ENCODE peak calls at places on chromosomes 13 and 19, in eight cellular contexts. T is colonic mucosa, B is cardiac muscle cell, A is fibroblast of lung, N is endothelial cell of umbilical vein, H is IMR-90, K is HL-60, R is lung. G is an unnamed sample.

GRCh38 chr13:25232937-25233515 is 54.3 kb downstream of the MTMR6 start:
- DNase-seq in A (peak; percentile 43), R (no peak), K (peak; percentile 6), H (peak; percentile 21), B (peak; percentile 53), N (peak; percentile 39), T (no peak), G (peak; percentile 57)

GRCh38 chr19:58196911-58197616 is 14.2 kb downstream of the ZNF274 start:
- DNase-seq in K (peak; percentile 40), T (no peak), N (peak; percentile 38), A (peak; percentile 48), R (no peak), H (peak; percentile 13), B (peak; percentile 30), G (peak; percentile 43)

GRCh38 chr13:99228737-99229691 is 28.4 kb downstream of the UBAC2 start:
- DNase-seq in A (peak; percentile 36), T (no peak), K (no peak), H (peak; percentile 87), R (no peak), B (no peak), N (no peak), G (peak; percentile 31)

GRCh38 chr19:7394728-7395359 is 46.1 kb downstream of the ARHGEF18 start:
- DNase-seq in N (peak; percentile 93), A (peak; percentile 89), H (peak; percentile 87), B (peak; percentile 92), T (peak; percentile 93), K (peak; percentile 80), R (peak; percentile 87), G (peak; percentile 90)

GRCh38 chr19:57171551-57172081 is 4.3 kb upstream of the DUXA start:
- DNase-seq in B (peak; percentile 55), T (peak; percentile 32), H (peak; percentile 39), A (peak; percentile 12), N (no peak), R (no peak), K (no peak), G (peak; percentile 35)

GRCh38 chr13:107942030-107942617 is 273.2 kb downstream of the LIG4 start:
- DNase-seq in H (no peak), A (no peak), K (no peak), R (no peak), N (no peak), B (no peak), T (no peak), G (no peak)

GRCh38 chr13:50991624-50992610 is 82.3 kb downstream of the RNASEH2B start:
- DNase-seq in A (no peak), T (no peak), N (no peak), H (no peak), B (no peak), R (no peak), K (no peak), G (no peak)

GRCh38 chr13:36412736-36413135 is 19.6 kb upstream of the CCNA1 start:
- DNase-seq in B (peak; percentile 44), R (no peak), K (no peak), H (no peak), N (no peak), T (no peak), A (peak; percentile 34), G (no peak)

GRCh38 chr13:87666826-87667225 is 4.3 kb upstream of the SLITRK5 start:
- DNase-seq in A (peak; percentile 68), K (no peak), N (no peak), R (no peak), T (no peak), H (no peak), B (no peak), G (no peak)

GRCh38 chr19:5192568-5192967 is 148.0 kb downstream of the PTPRS start:
- DNase-seq in B (no peak), H (no peak), K (no peak), A (no peak), R (no peak), N (no peak), T (no peak), G (no peak)

GRCh38 chr19:7556696-7557315 is 21.3 kb downstream of the PNPLA6 start:
- DNase-seq in H (no peak), K (no peak), T (no peak), A (no peak), N (no peak), R (no peak), B (no peak), G (no peak)

GRCh38 chr13:108269601-108270328 is at the start of gene TNFSF13B:
- DNase-seq in A (peak; percentile 59), N (peak; percentile 18), H (peak; percentile 40), R (no peak), B (peak; percentile 61), K (peak; percentile 64), T (peak; percentile 23), G (peak; percentile 53)

GRCh38 chr13:48412100-48412556 is 785 bp downstream of the LPAR6 start:
- DNase-seq in N (peak; percentile 64), K (no peak), H (peak; percentile 31), A (peak; percentile 66), R (no peak), B (peak; percentile 44), T (no peak), G (no peak)

GRCh38 chr19:5618591-5618990 is 4.0 kb downstream of the SAFB2 start:
- DNase-seq in A (no peak), N (no peak), R (no peak), H (no peak), K (no peak), B (no peak), T (no peak), G (no peak)

GRCh38 chr13:51923983-51924539 is 62.3 kb downstream of the CCDC70 start:
- DNase-seq in N (no peak), R (no peak), B (no peak), K (no peak), A (no peak), T (no peak), H (no peak), G (no peak)

GRCh38 chr13:20702945-20703784 is at the start of gene IL17D:
- DNase-seq in K (no peak), B (peak; percentile 18), T (peak; percentile 44), N (peak; percentile 42), H (no peak), R (no peak), A (no peak), G (no peak)

GRCh38 chr13:77554079-77554478 is 18.6 kb downstream of the SCEL start:
- DNase-seq in N (no peak), R (peak; percentile 41), K (no peak), H (no peak), A (no peak), B (no peak), T (no peak), G (no peak)

GRCh38 chr13:27442071-27442647 is 8.2 kb downstream of the MTIF3 start:
- DNase-seq in N (no peak), H (no peak), K (no peak), T (peak; percentile 61), A (no peak), B (no peak), R (no peak), G (no peak)

GRCh38 chr19:54435551-54436016 is 13.4 kb upstream of the LENG8 start:
- DNase-seq in N (no peak), B (no peak), R (no peak), K (no peak), A (no peak), T (no peak), H (no peak), G (no peak)

GRCh38 chr13:110706570-110707378 is 858 bp upstream of the CARS2 start:
- DNase-seq in R (no peak), N (no peak), B (no peak), A (no peak), K (no peak), H (no peak), T (no peak), G (no peak)

GRCh38 chr13:110702591-110703526 is 3.1 kb downstream of the CARS2 start:
- DNase-seq in T (no peak), R (no peak), N (no peak), B (peak; percentile 18), K (no peak), H (peak; percentile 62), A (peak; percentile 61), G (peak; percentile 14)

GRCh38 chr13:110705356-110705825 is 525 bp downstream of the CARS2 start:
- DNase-seq in A (peak; percentile 5), T (no peak), R (no peak), B (no peak), H (no peak), N (no peak), K (no peak), G (no peak)

GRCh38 chr13:110702089-110702488 is 3.8 kb downstream of the CARS2 start:
- DNase-seq in N (no peak), A (no peak), T (no peak), K (no peak), R (no peak), B (no peak), H (no peak), G (no peak)

GRCh38 chr13:110705826-110706569 is at the start of gene CARS2:
- DNase-seq in N (peak; percentile 94), T (peak; percentile 98), H (peak; percentile 91), A (peak; percentile 95), R (peak; percentile 97), B (peak; percentile 99), K (peak; percentile 84), G (peak; percentile 97)
- TF ChIP-seq CTCF in N (no peak), T (no peak), H (peak; percentile 15), A (no peak), R (no peak), B (no peak), K (no peak), G (no peak)

DNA sequence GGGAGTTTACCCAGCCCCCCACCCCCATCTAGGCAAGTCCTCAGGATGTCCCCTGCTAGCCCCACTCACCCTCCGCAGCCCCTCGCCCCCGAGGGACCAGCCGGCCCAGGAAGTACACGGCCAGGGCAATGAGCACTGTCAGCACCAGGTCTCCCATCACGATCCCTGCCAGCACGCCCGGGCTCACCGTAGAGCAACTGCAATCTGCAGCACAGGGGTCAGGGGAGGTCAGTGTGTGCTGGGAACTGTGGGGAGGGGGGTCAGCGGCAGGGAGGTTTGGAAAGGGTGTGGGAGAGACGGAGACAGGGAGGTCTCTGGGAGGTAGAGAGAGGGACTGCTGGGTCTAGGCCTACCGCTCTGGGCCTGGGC is 734 bp downstream of the TYROBP start:
- DNase-seq in R (no peak), N (no peak), K (no peak), T (no peak), A (no peak), B (no peak), H (no peak), G (no peak)
- H3K4me3 ChIP-seq in R (peak overlapping the region; percentile 1), N (no peak overlapping the region), K (peak overlapping the region; percentile 74), T (peak overlapping the region; percentile 15), A (no peak overlapping the region), B (no peak overlapping the region), H (no peak overlapping the region), G (no peak overlapping the region)

DNA sequence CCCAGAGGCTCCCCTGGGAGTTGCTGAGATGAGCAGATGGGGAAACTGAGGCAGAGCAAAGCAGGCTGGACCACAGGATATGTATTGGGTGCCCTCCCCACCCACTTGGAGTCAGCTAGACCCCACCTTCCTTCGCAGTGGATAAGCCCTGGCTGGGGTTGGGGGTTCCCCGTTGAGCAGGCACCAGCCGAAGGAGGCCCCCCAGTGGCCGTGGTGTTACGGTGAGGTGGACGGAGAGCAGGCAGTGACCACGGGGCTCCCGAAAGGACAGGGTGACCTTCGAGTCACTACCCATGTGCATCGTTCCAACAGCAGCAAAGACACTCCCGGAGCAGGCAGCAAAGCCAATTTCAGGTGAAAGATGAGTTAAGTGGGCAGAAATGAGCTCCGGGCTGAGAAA is 62.4 kb upstream of the ADGRE5 start:
- DNase-seq in K (no peak), R (no peak), B (no peak), N (peak; percentile 29), H (no peak), A (no peak), T (peak; percentile 24), G (no peak)
- TF ChIP-seq CTCF in K (no peak), R (no peak), B (peak; percentile 51), N (peak; percentile 18), H (no peak), A (peak; percentile 17), T (peak; percentile 15), G (peak; percentile 42)

GRCh38 chr19:40284501-40285352 is at the start of gene AKT2:
- DNase-seq in N (no peak), K (no peak), T (no peak), R (no peak), B (peak; percentile 66), A (peak; percentile 49), H (peak; percentile 47), G (peak; percentile 51)
- H3K4me3 ChIP-seq in N (peak within 1 kb of the TSS; percentile 86), K (peak within 1 kb of the TSS; percentile 77), T (peak within 1 kb of the TSS; percentile 86), R (peak within 1 kb of the TSS; percentile 60), B (peak within 1 kb of the TSS; percentile 56), A (peak within 1 kb of the TSS; percentile 83), H (peak within 1 kb of the TSS; percentile 96), G (peak within 1 kb of the TSS; percentile 88)

G was measured in fibroblast of pulmonary artery.